ENCODE peak calls at places on chromosomes 7 and 10, in four cellular contexts. Y, M, P and J are unnamed samples.

GRCh38 chr7:56105508-56105907 is 768 bp downstream of the CHCHD2 start:
- DNase-seq in Y (no peak), M (no peak), P (no peak), J (no peak)

GRCh38 chr7:35565927-35566326 is 129.0 kb downstream of the HERPUD2 start:
- DNase-seq in P (no peak), M (no peak), Y (no peak), J (no peak)

GRCh38 chr10:80356563-80356999 is at the start of the genes DYDC1 and DYDC2:
- DNase-seq in M (peak; percentile 82), Y (peak; percentile 65), P (no peak), J (peak; percentile 66)

GRCh38 chr10:25112016-25112415 is 62.8 kb upstream of the GPR158 start:
- DNase-seq in P (no peak), Y (no peak), M (no peak), J (no peak)

GRCh38 chr7:1279041-1279440 is 46.4 kb downstream of the UNCX start:
- DNase-seq in Y (no peak), M (no peak), P (no peak), J (no peak)

GRCh38 chr7:112129655-112130323 is 76.4 kb downstream of the DOCK4 start:
- DNase-seq in Y (no peak), M (no peak), P (peak; percentile 50), J (no peak)

GRCh38 chr7:42611961-42612360 is 299.9 kb downstream of the C7orf25 start:
- DNase-seq in P (no peak), M (no peak), Y (no peak), J (no peak)

GRCh38 chr7:138032186-138032585 is 30.3 kb upstream of the CREB3L2 start:
- DNase-seq in P (no peak), M (no peak), Y (no peak), J (no peak)

GRCh38 chr10:103466734-103467133 is 8.0 kb upstream of the CALHM1 start:
- DNase-seq in Y (no peak), P (no peak), M (no peak), J (no peak)

GRCh38 chr10:95346715-95347401 is 56.1 kb upstream of the PDLIM1 start:
- DNase-seq in P (no peak), M (peak; percentile 32), Y (no peak), J (no peak)

GRCh38 chr7:41652265-41652664 is 50.6 kb downstream of the INHBA start:
- DNase-seq in Y (no peak), M (no peak), P (no peak), J (no peak)

GRCh38 chr7:116776046-116776445 is 86.3 kb upstream of the CAPZA2 start:
- DNase-seq in P (no peak), M (no peak), Y (no peak), J (no peak)
- H3K4me1 ChIP-seq in P (no peaks in the 10 kb centered on the region), M (peaks cover 2% of the 10 kb centered on the region), Y (peaks cover 65% of the 10 kb centered on the region), J (no peaks in the 10 kb centered on the region)

DNA sequence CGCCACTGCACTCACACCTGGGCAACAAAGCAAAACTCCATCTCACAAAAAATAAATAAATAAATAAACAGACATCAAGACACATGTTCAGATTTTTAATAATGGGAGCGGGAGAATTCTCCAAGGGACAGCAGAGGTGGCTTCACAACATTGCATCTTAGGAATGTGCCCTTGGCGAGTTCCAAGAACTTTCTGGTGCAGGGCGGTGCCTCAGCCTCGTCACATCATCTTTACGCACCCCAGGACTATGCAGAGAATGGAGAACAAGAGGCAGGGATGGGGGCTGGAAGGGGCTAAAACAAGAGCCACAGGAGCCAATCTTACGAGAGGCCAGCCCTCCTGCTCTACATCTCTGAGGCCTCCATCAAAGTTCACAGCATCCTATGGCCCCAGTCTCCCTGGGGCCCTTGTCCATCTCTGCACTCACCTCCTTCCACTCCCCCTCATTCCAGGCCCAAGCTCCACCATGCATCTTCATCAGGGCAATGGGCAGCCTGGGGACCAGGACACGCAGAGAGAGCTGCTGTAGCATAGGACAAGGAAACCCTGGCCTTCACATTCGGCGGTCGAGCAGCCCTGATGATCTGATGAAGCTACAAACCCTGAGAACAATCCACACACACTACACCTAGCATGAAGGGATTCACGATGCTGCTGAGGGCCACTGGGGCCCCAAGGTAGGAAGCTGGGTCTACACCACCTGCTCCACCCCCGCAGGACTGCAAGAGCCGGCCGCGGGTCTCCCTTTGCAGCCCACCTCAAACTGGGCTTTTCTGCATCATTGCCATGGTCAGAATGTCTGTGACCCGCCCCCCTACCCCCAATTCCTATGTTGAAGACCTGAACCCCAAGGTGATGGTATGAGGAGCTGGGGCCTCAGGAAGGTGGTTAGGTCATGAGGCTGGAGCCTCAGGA is 22.3 kb downstream of the TNS3 start:
- DNase-seq in P (no peak), M (no peak), Y (no peak), J (no peak)
- H3K4me1 ChIP-seq in P (peaks cover 5% of the 10 kb centered on the region), M (peaks cover 11% of the 10 kb centered on the region), Y (peaks cover 25% of the 10 kb centered on the region), J (peaks cover 29% of the 10 kb centered on the region)

DNA sequence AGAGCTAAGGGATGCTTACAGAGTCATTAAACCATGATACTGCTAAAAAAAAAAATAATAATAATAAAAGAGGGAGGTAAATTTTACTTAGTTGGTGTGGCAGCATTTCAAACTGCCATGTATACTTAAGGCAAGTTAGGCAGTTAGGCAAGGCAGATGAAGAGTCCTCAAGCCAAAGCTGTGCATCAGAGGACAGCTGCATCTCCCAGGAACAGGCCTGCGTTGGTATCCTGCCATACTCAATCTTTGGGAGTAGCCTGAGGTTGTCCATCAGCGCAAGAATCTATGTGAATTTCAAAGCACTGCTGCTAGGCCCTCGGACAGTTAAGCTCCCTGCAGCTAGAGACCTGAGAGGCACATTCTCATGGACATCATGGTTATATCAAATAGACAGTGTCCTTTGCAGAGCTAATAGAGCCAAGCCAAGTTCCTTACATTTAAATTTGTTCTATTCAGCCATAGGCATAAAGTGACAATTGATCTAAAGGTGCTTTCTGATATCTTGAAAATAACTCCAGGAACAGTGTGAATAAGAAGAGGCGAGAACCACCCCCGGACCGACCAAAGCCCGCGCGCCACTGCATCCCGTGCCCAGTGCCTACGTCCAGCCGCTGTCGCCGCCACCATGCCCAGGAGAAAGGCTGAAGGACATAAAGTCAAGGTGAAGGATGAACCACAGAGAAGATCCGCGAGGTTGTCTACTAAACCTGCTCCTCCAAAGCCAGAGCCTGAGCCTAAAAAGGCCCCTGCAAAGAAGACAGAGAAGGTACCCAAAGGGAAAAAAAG is 310.6 kb downstream of the SEMA3D start:
- DNase-seq in Y (no peak), P (no peak), M (no peak), J (no peak)
- H3K4me1 ChIP-seq in Y (no peaks in the 10 kb centered on the region), P (no peaks in the 10 kb centered on the region), M (no peaks in the 10 kb centered on the region), J (no peaks in the 10 kb centered on the region)

DNA sequence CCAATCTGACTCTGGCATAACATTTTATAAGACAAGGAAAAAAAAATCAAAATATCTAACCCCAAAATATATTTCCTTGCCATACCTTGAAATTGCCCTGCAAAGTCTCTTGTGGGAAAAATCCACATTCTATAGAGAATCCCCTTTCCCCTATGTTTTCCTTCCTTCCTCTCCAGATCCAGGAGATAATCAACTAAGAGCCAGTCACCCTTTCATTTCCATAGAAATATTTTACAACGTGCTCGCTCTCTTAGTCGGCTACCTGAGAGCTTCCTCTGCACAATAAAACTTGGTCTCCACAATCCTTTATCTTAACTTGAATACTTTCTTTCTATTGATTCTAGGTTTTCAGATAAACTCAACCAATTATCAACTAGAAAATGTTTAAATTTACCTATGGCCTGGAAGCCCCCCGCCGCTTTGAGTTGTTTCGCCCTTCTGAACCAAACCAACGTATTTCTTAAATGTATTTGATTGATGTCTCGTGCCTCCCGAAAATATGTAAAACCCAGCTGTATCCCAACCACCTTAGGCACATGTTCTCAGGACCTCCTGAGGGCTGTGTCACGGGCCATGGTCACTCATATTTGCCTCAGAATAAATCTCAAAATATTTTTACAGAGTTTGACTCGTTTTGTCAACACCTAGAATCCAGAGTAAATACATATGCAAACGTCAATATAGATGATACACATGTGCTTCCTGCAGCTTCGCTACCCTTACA is 868 bp downstream of the PSAP start:
- DNase-seq in Y (no peak), P (no peak), M (no peak), J (no peak)
- H3K4me1 ChIP-seq in Y (peaks cover 55% of the 10 kb centered on the region), P (peaks cover 19% of the 10 kb centered on the region), M (peaks cover 11% of the 10 kb centered on the region), J (peaks cover 54% of the 10 kb centered on the region)

GRCh38 chr7:121547341-121548092 is 151.4 kb upstream of the FAM3C start:
- DNase-seq in Y (no peak), M (peak; percentile 37), P (no peak), J (no peak)
- H3K4me1 ChIP-seq in Y (peaks cover 13% of the 10 kb centered on the region), M (no peaks in the 10 kb centered on the region), P (no peaks in the 10 kb centered on the region), J (no peaks in the 10 kb centered on the region)

DNA sequence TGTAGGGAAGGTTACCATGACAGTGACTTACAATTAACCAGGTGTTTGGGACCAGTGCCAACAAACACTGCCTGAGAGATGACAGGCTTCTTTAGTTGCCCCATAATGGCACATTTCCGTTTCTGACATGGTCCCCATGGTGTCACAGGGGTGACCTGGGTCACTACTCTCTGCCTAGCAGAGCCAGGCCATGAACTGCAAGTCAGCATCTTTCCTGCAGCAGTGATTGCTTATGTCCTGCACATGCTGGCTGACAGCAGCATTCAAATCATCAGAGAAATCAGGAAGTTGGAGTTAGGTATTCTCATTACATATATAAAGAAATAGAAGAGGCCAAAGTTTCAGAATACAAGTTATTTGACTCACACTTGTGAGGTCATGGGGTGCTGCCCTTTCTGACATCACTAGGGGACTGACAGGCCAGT is 47.1 kb upstream of the ZNRF2 start:
- DNase-seq in M (no peak), P (no peak), Y (no peak), J (no peak)
- H3K4me1 ChIP-seq in M (no peaks in the 10 kb centered on the region), P (peaks cover 11% of the 10 kb centered on the region), Y (peaks cover 12% of the 10 kb centered on the region), J (peaks cover 17% of the 10 kb centered on the region)

GRCh38 chr10:13991353-13991752 is 339.4 kb downstream of the FRMD4A start:
- DNase-seq in M (no peak), Y (no peak), P (no peak), J (no peak)

GRCh38 chr10:13990392-13990805 is 340.3 kb downstream of the FRMD4A start:
- DNase-seq in M (no peak), Y (peak; percentile 70), P (no peak), J (no peak)

GRCh38 chr10:13987472-13987871 is 343.3 kb downstream of the FRMD4A start:
- DNase-seq in M (no peak), P (no peak), Y (no peak), J (no peak)

GRCh38 chr10:13990918-13991317 is 339.8 kb downstream of the FRMD4A start:
- DNase-seq in P (no peak), Y (no peak), M (no peak), J (no peak)

GRCh38 chr10:13989616-13990015 is 341.1 kb downstream of the FRMD4A start:
- DNase-seq in M (no peak), Y (no peak), P (no peak), J (no peak)
- H3K4me1 ChIP-seq in M (peaks cover 13% of the 10 kb centered on the region), Y (peaks cover 28% of the 10 kb centered on the region), P (no peaks in the 10 kb centered on the region), J (no peaks in the 10 kb centered on the region)

GRCh38 chr10:5697342-5697741 is 12.7 kb downstream of the TASOR2 start:
- DNase-seq in Y (no peak), M (no peak), P (no peak), J (no peak)
- H3K4me1 ChIP-seq in Y (peaks cover 19% of the 10 kb centered on the region), M (peaks cover 3% of the 10 kb centered on the region), P (peaks cover 9% of the 10 kb centered on the region), J (no peaks in the 10 kb centered on the region)

DNA sequence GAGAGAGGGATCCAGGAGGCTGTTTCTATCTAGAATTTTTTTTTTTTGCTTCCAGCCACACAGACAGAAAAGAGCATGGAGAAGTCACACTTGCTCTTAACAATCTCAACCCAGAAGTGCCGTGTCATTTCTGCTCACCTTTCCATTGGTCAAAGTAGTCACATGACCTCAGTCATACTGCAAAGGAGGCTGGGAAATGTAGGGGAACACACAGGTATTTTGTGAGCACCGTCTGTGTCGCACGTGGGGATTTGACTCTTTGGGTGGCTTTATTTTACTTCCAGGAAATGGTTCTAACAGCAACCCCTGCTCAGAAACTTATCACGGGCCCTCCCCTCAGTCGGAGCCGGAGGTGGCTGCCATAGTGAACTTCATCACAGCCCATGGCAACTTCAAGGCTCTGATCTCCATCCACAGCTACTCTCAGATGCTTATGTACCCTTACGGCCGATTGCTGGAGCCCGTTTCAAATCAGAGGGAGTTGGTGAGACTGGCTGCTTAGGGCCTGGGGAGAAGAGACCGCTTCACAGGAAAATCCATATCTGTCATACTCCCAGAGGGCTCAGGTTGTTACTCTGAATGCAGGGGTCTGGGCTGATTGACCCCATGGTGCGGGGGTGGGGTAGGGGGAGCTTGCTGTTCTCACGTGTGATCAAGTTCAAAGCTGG is 13.1 kb upstream of the CPA1 start:
- DNase-seq in Y (no peak), M (no peak), P (no peak), J (no peak)
- H3K4me1 ChIP-seq in Y (peaks cover 35% of the 10 kb centered on the region), M (peaks cover 10% of the 10 kb centered on the region), P (no peaks in the 10 kb centered on the region), J (peaks cover 12% of the 10 kb centered on the region)